ENCODE peak calls at places on chromosomes 4 and X, in five cellular contexts. F is fibroblast of lung, H is Calu3, G is thoracic aorta, I is HFFc6. K is an unnamed sample.

GRCh38 chr4:45442466-45442865 is 681.4 kb downstream of the GABRG1 start:
- DNase-seq in F (peak; percentile 33), H (no peak), G (no peak), I (no peak), K (no peak)

GRCh38 chr4:19857405-19857804 is 394.3 kb upstream of the SLIT2 start:
- DNase-seq in F (peak; percentile 32), H (no peak), G (no peak), I (no peak), K (no peak)

GRCh38 chr4:140943486-140943885 is 187.3 kb upstream of the TBC1D9 start:
- DNase-seq in F (no peak), H (no peak), G (no peak), I (peak; percentile 52), K (no peak)

GRCh38 chr4:41655177-41655576 is 93.3 kb downstream of the PHOX2B start:
- DNase-seq in F (no peak), H (no peak), G (no peak), I (no peak), K (no peak)

GRCh38 chr4:24213936-24214335 is 324.1 kb upstream of the PPARGC1A start:
- DNase-seq in F (no peak), H (no peak), G (no peak), I (no peak), K (no peak)

GRCh38 chr4:125529071-125529470 is 214.3 kb downstream of the FAT4 start:
- DNase-seq in F (peak; percentile 35), H (no peak), G (no peak), I (no peak), K (no peak)

GRCh38 chrX:39855748-39856129 is 242.0 kb downstream of the BCOR start:
- DNase-seq in F (peak; percentile 15), H (peak; percentile 45), G (no peak), I (no peak), K (no peak)

GRCh38 chr4:93217423-93217822 is 611.1 kb upstream of the ATOH1 start:
- DNase-seq in F (no peak), H (no peak), G (no peak), I (no peak), K (no peak)

GRCh38 chrX:15334561-15334960 is 762 bp downstream of the PIGA start:
- DNase-seq in F (no peak), H (peak; percentile 2), G (no peak), I (peak; percentile 17), K (no peak)

GRCh38 chrX:70087857-70088256 is 25.6 kb downstream of the OTUD6A start:
- DNase-seq in F (peak; percentile 64), H (peak; percentile 14), G (no peak), I (peak; percentile 8), K (no peak)

GRCh38 chrX:17741123-17741511 is 3.8 kb downstream of the SCML1 start:
- DNase-seq in F (no peak), H (no peak), G (no peak), I (no peak), K (no peak)

GRCh38 chr4:73897380-73898136 is 28.4 kb downstream of the CXCL1 start:
- DNase-seq in F (peak; percentile 82), H (peak; percentile 10), G (no peak), I (no peak), K (peak; percentile 95)

GRCh38 chr4:176767183-176767582 is 25.5 kb downstream of the VEGFC start:
- DNase-seq in F (no peak), H (no peak), G (no peak), I (peak; percentile 54), K (no peak)

GRCh38 chr4:128241425-128241913 is 46.1 kb downstream of the PGRMC2 start:
- DNase-seq in F (peak; percentile 99), H (no peak), G (no peak), I (peak; percentile 97), K (peak; percentile 91)

GRCh38 chr4:114398386-114398785 is 200.2 kb upstream of the UGT8 start:
- DNase-seq in F (no peak), H (no peak), G (no peak), I (no peak), K (no peak)

GRCh38 chrX:124594017-124594651 is 247.8 kb downstream of the SH2D1A start:
- DNase-seq in F (no peak), H (no peak), G (no peak), I (no peak), K (no peak)

GRCh38 chr4:99815597-99816011 is 1.0 kb upstream of the DAPP1 start:
- DNase-seq in F (no peak), H (peak; percentile 69), G (no peak), I (peak; percentile 4), K (no peak)

GRCh38 chr4:106607566-106607965 is 239.0 kb upstream of the GIMD1 start:
- DNase-seq in F (no peak), H (no peak), G (no peak), I (no peak), K (no peak)

GRCh38 chr4:182745268-182745667 is 171.9 kb downstream of the DCTD start:
- DNase-seq in F (no peak), H (peak; percentile 1), G (no peak), I (no peak), K (no peak)

GRCh38 chrX:124086411-124086810 is 124.9 kb downstream of the STAG2 start:
- DNase-seq in F (no peak), H (no peak), G (no peak), I (no peak), K (no peak)

GRCh38 chrX:130091976-130092522 is 18.2 kb downstream of the ELF4 start:
- DNase-seq in F (no peak), H (no peak), G (no peak), I (no peak), K (no peak)

GRCh38 chr4:145098675-145099037 is 545 bp downstream of the ABCE1 start:
- DNase-seq in F (peak; percentile 63), H (peak; percentile 6), G (no peak), I (peak; percentile 48), K (no peak)

GRCh38 chrX:23503835-23504539 is 163.3 kb upstream of the PRDX4 start:
- DNase-seq in F (peak; percentile 73), H (peak; percentile 89), G (peak; percentile 67), I (peak; percentile 60), K (no peak)

GRCh38 chr4:54852061-54852460 is 194.3 kb downstream of the KIT start:
- DNase-seq in F (no peak), H (no peak), G (no peak), I (no peak), K (no peak)

GRCh38 chr4:73839071-73839470 is 2.6 kb downstream of the CXCL6 start:
- DNase-seq in F (no peak), H (no peak), G (no peak), I (no peak), K (no peak)

GRCh38 chrX:13569479-13570244 is at the start of gene EGFL6:
- DNase-seq in F (no peak), H (no peak), G (no peak), I (no peak), K (no peak)

GRCh38 chr4:17082186-17082585 is 183.7 kb upstream of the LDB2 start:
- DNase-seq in F (no peak), H (no peak), G (no peak), I (no peak), K (no peak)

GRCh38 chrX:32599156-32599555 is 612.2 kb downstream of the DMD start:
- DNase-seq in F (no peak), H (no peak), G (no peak), I (no peak), K (no peak)

GRCh38 chrX:32592786-32593185 is 618.6 kb downstream of the DMD start:
- DNase-seq in F (no peak), H (no peak), G (no peak), I (no peak), K (no peak)

GRCh38 chrX:32598707-32599106 is 612.6 kb downstream of the DMD start:
- DNase-seq in F (no peak), H (no peak), G (no peak), I (no peak), K (no peak)

GRCh38 chrX:32597777-32598176 is 613.6 kb downstream of the DMD start:
- DNase-seq in F (no peak), H (no peak), G (no peak), I (no peak), K (no peak)
- TF ChIP-seq CTCF in F (no peak), H (no peak), G (no peak), I (no peak), K (no peak)

GRCh38 chr4:169485791-169486742 is 126.3 kb downstream of the NEK1 start:
- DNase-seq in F (peak; percentile 79), H (peak; percentile 50), G (no peak), I (peak; percentile 49), K (no peak)
- TF ChIP-seq CTCF in F (peak; percentile 47), H (no peak), G (peak; percentile 47), I (peak; percentile 78), K (peak; percentile 52)

DNA sequence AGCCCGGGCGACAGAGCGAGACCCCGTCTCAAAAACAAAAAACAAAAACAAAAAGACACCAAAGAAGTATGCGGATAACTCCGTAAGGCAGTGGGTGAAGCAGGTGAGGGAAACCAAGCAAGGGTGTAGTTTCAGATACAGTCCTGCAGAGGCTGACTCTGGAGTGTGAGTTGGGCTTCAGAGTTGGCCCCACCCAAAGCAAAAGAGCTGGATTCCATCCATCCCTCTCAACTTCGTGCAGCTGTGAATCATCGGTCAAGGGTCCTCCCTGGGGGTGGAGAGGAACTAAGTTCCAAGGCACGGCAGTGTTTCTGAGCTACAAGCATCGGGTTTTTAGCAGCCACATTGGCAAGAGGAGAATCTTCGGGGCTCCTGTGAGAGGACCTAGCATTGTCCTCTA is 43.9 kb upstream of the FAM9A start:
- DNase-seq in F (peak; percentile 83), H (peak; percentile 72), G (no peak), I (peak; percentile 9), K (no peak)
- TF ChIP-seq CTCF in F (peak; percentile 37), H (peak; percentile 30), G (no peak), I (peak; percentile 28), K (no peak)

GRCh38 chrX:323721-324628 is 5.4 kb upstream of the GTPBP6 start:
- DNase-seq in F (peak; percentile 62), H (no peak), G (peak; percentile 41), I (peak; percentile 44), K (peak; percentile 16)
- TF ChIP-seq CTCF in F (no peak), H (no peak), G (no peak), I (no peak), K (peak; percentile 33)

DNA sequence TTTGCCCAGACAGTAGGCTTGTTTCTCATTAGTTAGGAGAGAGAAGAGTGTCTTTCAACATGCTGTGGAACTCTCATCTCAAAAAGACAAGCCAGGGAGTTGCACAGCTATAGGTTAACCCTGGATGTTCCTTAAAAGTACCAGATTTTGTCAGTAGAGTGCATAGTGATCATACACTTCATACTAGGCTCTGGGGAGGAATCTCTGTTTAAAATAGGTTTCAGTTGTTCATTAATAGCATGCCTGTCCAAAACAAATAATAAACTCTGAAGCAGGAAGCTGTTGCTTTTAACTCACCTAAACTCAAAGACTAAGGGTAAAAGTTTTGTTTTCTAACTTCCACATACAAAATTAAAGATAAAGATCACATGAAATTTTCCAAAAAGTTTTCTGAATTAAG is 1948.4 kb downstream of the C4orf33 start:
- DNase-seq in F (no peak), H (no peak), G (no peak), I (no peak), K (no peak)
- TF ChIP-seq CTCF in F (no peak), H (no peak), G (no peak), I (no peak), K (no peak)

GRCh38 chr4:53313510-53313909 is 52.4 kb downstream of the SCFD2 start:
- DNase-seq in F (peak; percentile 66), H (no peak), G (no peak), I (no peak), K (no peak)
- TF ChIP-seq CTCF in F (peak; percentile 16), H (no peak), G (no peak), I (no peak), K (no peak)